ENCODE peak calls at places on chromosomes 4 and X, in ten cellular contexts. S is esophagus squamous epithelium, D is H1, P is IMR-90, T is A549, R is uterus, O is NB4, C is breast epithelium, K is transverse colon, X is suprapubic skin. U is an unnamed sample.

GRCh38 chrX:28039258-28039657 is 58.0 kb upstream of the DCAF8L1 start:
- DNase-seq in S (no peak), D (no peak), P (no peak), T (no peak), R (no peak), O (no peak), C (no peak), K (no peak), X (peak; percentile 25), U (no peak)

GRCh38 chr4:150582101-150582565 is at the start of gene MAB21L2:
- DNase-seq in S (no peak), D (no peak), P (peak; percentile 46), T (no peak), R (no peak), O (no peak), C (no peak), K (no peak), X (no peak), U (no peak)

GRCh38 chr4:184351560-184352451 is 122.5 kb downstream of the IRF2 start:
- DNase-seq in S (no peak), D (no peak), P (no peak), T (no peak), R (no peak), O (no peak), C (no peak), K (no peak), X (no peak), U (no peak)

GRCh38 chr4:87209696-87210095 is 10.7 kb downstream of the KLHL8 start:
- DNase-seq in S (no peak), D (no peak), P (no peak), T (no peak), R (peak; percentile 57), O (peak; percentile 92), C (no peak), K (peak; percentile 35), X (peak; percentile 69), U (peak; percentile 42)

GRCh38 chr4:1910643-1911042 is 39.5 kb downstream of the NSD2 start:
- DNase-seq in S (no peak), D (peak; percentile 21), P (peak; percentile 66), T (peak; percentile 41), R (no peak), O (peak; percentile 70), C (no peak), K (peak; percentile 57), X (no peak), U (peak; percentile 34)

GRCh38 chrX:23118890-23119527 is 119.2 kb downstream of the DDX53 start:
- DNase-seq in S (no peak), D (no peak), P (no peak), T (no peak), R (no peak), O (no peak), C (no peak), K (no peak), X (no peak), U (no peak)

GRCh38 chrX:2374086-2374485 is 126.7 kb downstream of the DHRSX start:
- DNase-seq in S (no peak), D (no peak), P (peak; percentile 33), T (no peak), R (no peak), O (no peak), C (no peak), K (no peak), X (no peak), U (no peak)

GRCh38 chr4:152531479-152531878 is 4.4 kb downstream of the FBXW7 start:
- DNase-seq in S (no peak), D (no peak), P (no peak), T (no peak), R (no peak), O (no peak), C (no peak), K (no peak), X (no peak), U (no peak)

GRCh38 chrX:48779399-48779798 is 7.0 kb upstream of the GATA1 start:
- DNase-seq in S (no peak), D (no peak), P (no peak), T (no peak), R (no peak), O (no peak), C (no peak), K (no peak), X (no peak), U (no peak)

GRCh38 chr4:15755321-15755750 is 22.8 kb upstream of the CD38 start:
- DNase-seq in S (no peak), D (no peak), P (peak; percentile 69), T (no peak), R (no peak), O (no peak), C (no peak), K (no peak), X (no peak), U (no peak)

DNA sequence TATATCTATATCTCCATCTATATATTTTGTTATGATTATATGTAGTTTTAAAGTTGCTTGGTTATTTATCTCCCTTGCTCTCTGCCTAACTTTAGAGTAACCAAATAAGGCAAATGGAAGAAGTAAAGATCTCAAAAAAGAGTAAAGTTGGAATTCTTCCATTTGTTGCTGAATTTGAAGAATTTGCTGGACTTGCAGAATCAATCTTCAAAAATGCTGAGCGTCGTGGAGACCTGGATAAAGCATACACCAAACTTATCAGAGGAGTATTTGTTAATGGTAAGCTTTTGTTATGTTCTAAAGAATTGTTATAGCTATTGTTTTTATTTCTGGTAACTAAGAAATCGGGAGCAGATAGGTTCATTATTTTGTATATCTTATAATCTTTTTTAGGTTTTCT is 43.2 kb downstream of the EXOC1 start:
- DNase-seq in S (no peak), D (no peak), P (no peak), T (no peak), R (no peak), O (no peak), C (no peak), K (no peak), X (no peak), U (no peak)
- TF ChIP-seq POLR2A in S (no peak), D (no peak), P (no peak), T (no peak), R (no peak), O (no peak), C (no peak), K (no peak), X (no peak), U (no peak)

GRCh38 chr4:6641164-6641970 is 882 bp downstream of the MRFAP1 start:
- DNase-seq in S (no peak), D (no peak), P (peak; percentile 42), T (peak; percentile 18), R (peak; percentile 50), O (peak; percentile 60), C (peak; percentile 29), K (peak; percentile 61), X (peak; percentile 82), U (peak; percentile 40)

GRCh38 chr4:6639137-6639680 is 1.3 kb upstream of the MRFAP1 start:
- DNase-seq in S (no peak), D (no peak), P (no peak), T (no peak), R (no peak), O (no peak), C (no peak), K (no peak), X (no peak), U (no peak)

GRCh38 chr4:6643141-6643847 is 2.8 kb downstream of the MRFAP1 start:
- DNase-seq in S (no peak), D (no peak), P (no peak), T (no peak), R (no peak), O (no peak), C (no peak), K (no peak), X (no peak), U (no peak)

GRCh38 chr4:6641971-6642320 is 1.5 kb downstream of the MRFAP1 start:
- DNase-seq in S (no peak), D (no peak), P (peak; percentile 45), T (no peak), R (no peak), O (no peak), C (no peak), K (no peak), X (no peak), U (no peak)

GRCh38 chr4:6640292-6641163 is at the start of gene MRFAP1:
- DNase-seq in S (peak; percentile 81), D (peak; percentile 80), P (peak; percentile 95), T (peak; percentile 80), R (peak; percentile 93), O (peak; percentile 99), C (peak; percentile 92), K (peak; percentile 95), X (peak; percentile 96), U (peak; percentile 96)
- TF ChIP-seq POLR2A in S (no peak), D (peak; percentile 84), P (peak; percentile 92), T (peak; percentile 92), R (peak; percentile 87), O (peak; percentile 95), C (peak; percentile 92), K (peak; percentile 81), X (peak; percentile 93), U (no peak)

GRCh38 chr4:109815151-109816081 is at the start of gene GAR1:
- DNase-seq in S (peak; percentile 62), D (peak; percentile 91), P (peak; percentile 92), T (peak; percentile 85), R (peak; percentile 89), O (peak; percentile 96), C (peak; percentile 88), K (peak; percentile 95), X (peak; percentile 95), U (peak; percentile 92)
- TF ChIP-seq POLR2A in S (no peak), D (no peak), P (peak; percentile 32), T (peak; percentile 18), R (peak; percentile 51), O (peak; percentile 69), C (peak; percentile 15), K (peak; percentile 87), X (no peak), U (no peak)

GRCh38 chr4:102547973-102548372 is 46.8 kb downstream of the NFKB1 start:
- DNase-seq in S (no peak), D (no peak), P (no peak), T (no peak), R (no peak), O (no peak), C (no peak), K (no peak), X (no peak), U (no peak)
- TF ChIP-seq POLR2A in S (no peak), D (no peak), P (no peak), T (no peak), R (no peak), O (no peak), C (no peak), K (no peak), X (no peak), U (no peak)

DNA sequence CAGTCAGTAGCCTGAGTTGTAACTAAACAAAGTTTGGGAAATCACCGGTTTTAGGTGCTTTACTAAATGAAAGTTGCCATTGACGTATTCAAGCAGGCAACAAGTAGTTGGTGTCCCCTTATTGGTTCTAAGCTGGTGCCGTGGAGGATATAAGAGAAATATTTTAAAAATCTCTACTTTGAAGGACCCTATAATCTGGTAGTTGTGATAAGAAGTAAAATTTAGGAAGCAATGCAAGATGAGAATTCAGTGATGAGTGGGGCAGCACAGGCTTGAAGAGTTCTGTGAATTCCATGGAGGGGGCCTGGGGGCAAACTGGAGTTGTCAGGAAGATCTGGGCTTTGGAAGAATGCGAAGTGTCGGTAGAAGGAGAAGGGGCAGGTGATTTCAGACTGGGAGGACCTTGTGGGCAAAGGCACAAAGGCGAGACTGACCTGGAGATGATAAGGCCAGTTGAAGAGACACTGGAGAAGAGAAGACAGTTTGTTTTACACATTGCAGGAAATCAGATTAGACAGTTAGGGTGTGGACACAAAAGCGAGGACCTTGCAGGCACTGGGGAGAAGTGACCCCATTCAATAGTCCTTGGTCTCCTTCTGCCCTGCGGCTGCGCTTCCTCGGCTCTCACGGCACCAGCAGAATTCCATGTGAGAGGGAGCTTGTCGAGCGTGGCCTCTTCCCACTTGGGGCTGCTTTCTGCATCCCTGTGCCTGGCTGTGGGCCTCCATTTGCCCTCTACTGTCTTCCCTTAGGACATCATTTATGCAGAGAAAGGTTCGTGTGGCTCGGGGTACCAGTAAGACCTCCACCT is 1.3 kb downstream of the RHOH start:
- DNase-seq in S (no peak), D (no peak), P (no peak), T (no peak), R (no peak), O (peak; percentile 41), C (no peak), K (peak; percentile 22), X (no peak), U (no peak)
- TF ChIP-seq POLR2A in S (no peak), D (no peak), P (no peak), T (no peak), R (no peak), O (no peak), C (no peak), K (peak; percentile 32), X (peak; percentile 23), U (no peak)